ENCODE peak calls at places on chromosomes 1 and 21, in nine cellular contexts. I is stimulated activated CD4-positive, alpha-beta T cell treated with anti-CD3 and anti-CD28 coated beads, TNF-alpha, amount 100 ng/mL, for 1 hour; C is SHP77; L is T-helper 2 cell; T is stimulated activated naive CD4-positive, alpha-beta T cell; G is colonic mucosa; E is endothelial cell; A is CD4-positive, CD25-positive, alpha-beta regulatory T cell; W is AG20443. B is an unnamed sample.
A peak's percentile ranks its signal among the peaks of the same experiment; 100 is the strongest.

GRCh38 chr1:13728104-13728503 is 28.1 kb downstream of the PRDM2 start:
- DNase-seq in I (no peak), C (no peak), L (no peak), T (no peak), G (no peak), E (no peak), A (no peak), W (no peak), B (no peak)

GRCh38 chr1:82969340-82969739 is 1029.6 kb downstream of the TTLL7 start:
- DNase-seq in I (no peak), C (no peak), L (no peak), T (no peak), G (no peak), E (no peak), A (no peak), W (no peak), B (no peak)

GRCh38 chr1:1334835-1335234 is 3.8 kb downstream of the TAS1R3 start:
- DNase-seq in I (no peak), C (no peak), L (no peak), T (no peak), G (no peak), E (peak; percentile 51), A (no peak), W (no peak), B (no peak)

GRCh38 chr1:20059847-20060246 is 10.1 kb upstream of the PLA2G5 start:
- DNase-seq in I (no peak), C (no peak), L (no peak), T (no peak), G (peak; percentile 15), E (no peak), A (no peak), W (no peak), B (no peak)

GRCh38 chr1:32963746-32964460 is 706 bp downstream of the RNF19B start:
- DNase-seq in I (peak; percentile 15), C (peak; percentile 31), L (peak; percentile 30), T (peak; percentile 64), G (peak; percentile 70), E (peak; percentile 57), A (peak; percentile 79), W (peak; percentile 73), B (peak; percentile 36)

GRCh38 chr1:14748977-14749376 is 150.5 kb downstream of the KAZN start:
- DNase-seq in I (no peak), C (no peak), L (no peak), T (no peak), G (no peak), E (no peak), A (no peak), W (no peak), B (no peak)

GRCh38 chr1:155794605-155795265 is 62.3 kb downstream of the GON4L start:
- DNase-seq in I (no peak), C (peak; percentile 56), L (no peak), T (no peak), G (no peak), E (no peak), A (no peak), W (no peak), B (no peak)

GRCh38 chr1:10471411-10472219 is 714 bp downstream of the DFFA start:
- DNase-seq in I (no peak), C (no peak), L (no peak), T (no peak), G (no peak), E (peak; percentile 51), A (no peak), W (no peak), B (no peak)

GRCh38 chr1:171585715-171586114 is 36.3 kb upstream of the MYOCOS start:
- DNase-seq in I (no peak), C (no peak), L (no peak), T (no peak), G (no peak), E (no peak), A (no peak), W (no peak), B (no peak)

GRCh38 chr1:187264995-187265602 is 436.4 kb downstream of the PLA2G4A start:
- DNase-seq in I (no peak), C (peak; percentile 61), L (no peak), T (no peak), G (no peak), E (peak; percentile 42), A (peak; percentile 1), W (no peak), B (no peak)

GRCh38 chr21:32410916-32411315 is 1.6 kb upstream of the EVA1C start:
- DNase-seq in I (no peak), C (no peak), L (no peak), T (no peak), G (no peak), E (no peak), A (no peak), W (no peak), B (no peak)

GRCh38 chr1:171833091-171833822 is 8.0 kb upstream of the DNM3 start:
- DNase-seq in I (no peak), C (no peak), L (no peak), T (no peak), G (no peak), E (no peak), A (no peak), W (peak; percentile 35), B (no peak)

GRCh38 chr1:89581859-89582258 is 51.1 kb upstream of the LRRC8C start:
- DNase-seq in I (no peak), C (no peak), L (no peak), T (no peak), G (no peak), E (no peak), A (no peak), W (no peak), B (no peak)

GRCh38 chr1:240114222-240114621 is 22.5 kb downstream of the FMN2 start:
- DNase-seq in I (no peak), C (no peak), L (no peak), T (no peak), G (no peak), E (no peak), A (no peak), W (no peak), B (no peak)

GRCh38 chr1:52579415-52579814 is 22.8 kb upstream of the GPX7 start:
- DNase-seq in I (no peak), C (no peak), L (no peak), T (no peak), G (no peak), E (no peak), A (no peak), W (no peak), B (no peak)

GRCh38 chr21:35063428-35064172 is 14.5 kb upstream of the RUNX1 start:
- DNase-seq in I (no peak), C (no peak), L (no peak), T (no peak), G (no peak), E (no peak), A (no peak), W (no peak), B (no peak)

GRCh38 chr1:232704694-232705680 is 75.1 kb upstream of the SIPA1L2 start:
- DNase-seq in I (no peak), C (no peak), L (no peak), T (no peak), G (peak; percentile 58), E (no peak), A (no peak), W (peak; percentile 85), B (no peak)

GRCh38 chr1:19644422-19644760 is 280 bp downstream of the NBL1 start:
- DNase-seq in I (no peak), C (no peak), L (no peak), T (no peak), G (no peak), E (no peak), A (no peak), W (no peak), B (peak; percentile 53)

GRCh38 chr1:78155121-78155520 is 109.4 kb downstream of the GIPC2 start:
- DNase-seq in I (no peak), C (no peak), L (no peak), T (no peak), G (no peak), E (no peak), A (no peak), W (no peak), B (no peak)

GRCh38 chr1:10338047-10338446 is 60.8 kb upstream of the PGD start:
- DNase-seq in I (no peak), C (peak; percentile 28), L (no peak), T (no peak), G (peak; percentile 38), E (peak; percentile 53), A (peak; percentile 38), W (peak; percentile 81), B (peak; percentile 44)

GRCh38 chr1:208410409-208410808 is 166.2 kb upstream of the PLXNA2 start:
- DNase-seq in I (no peak), C (no peak), L (no peak), T (no peak), G (no peak), E (no peak), A (no peak), W (no peak), B (no peak)

GRCh38 chr1:162159515-162159914 is 90.0 kb downstream of the NOS1AP start:
- DNase-seq in I (no peak), C (no peak), L (no peak), T (no peak), G (peak; percentile 73), E (no peak), A (no peak), W (no peak), B (no peak)

GRCh38 chr1:160400284-160400645 is at the start of gene VANGL2:
- DNase-seq in I (no peak), C (no peak), L (no peak), T (peak; percentile 24), G (peak; percentile 80), E (peak; percentile 95), A (peak; percentile 34), W (peak; percentile 71), B (peak; percentile 72)

GRCh38 chr1:9890224-9890731 is 19.8 kb downstream of the CTNNBIP1 start:
- DNase-seq in I (no peak), C (no peak), L (no peak), T (no peak), G (no peak), E (no peak), A (no peak), W (peak; percentile 85), B (no peak)

GRCh38 chr1:60281360-60281932 is 207.9 kb upstream of the C1orf87 start:
- DNase-seq in I (no peak), C (peak; percentile 87), L (no peak), T (no peak), G (peak; percentile 68), E (peak; percentile 73), A (peak; percentile 13), W (peak; percentile 79), B (peak; percentile 37)

GRCh38 chr1:162704673-162705424 is 72.6 kb downstream of the DDR2 start:
- DNase-seq in I (no peak), C (no peak), L (no peak), T (no peak), G (no peak), E (no peak), A (no peak), W (no peak), B (no peak)

GRCh38 chr1:95195046-95195445 is 39.0 kb upstream of the RWDD3 start:
- DNase-seq in I (no peak), C (no peak), L (no peak), T (no peak), G (no peak), E (no peak), A (no peak), W (no peak), B (no peak)

GRCh38 chr1:2279210-2279639 is 51.1 kb downstream of the SKI start:
- DNase-seq in I (no peak), C (no peak), L (no peak), T (no peak), G (peak; percentile 48), E (peak; percentile 83), A (no peak), W (peak; percentile 80), B (no peak)

GRCh38 chr21:28229811-28230210 is 762.9 kb downstream of the LTN1 start:
- DNase-seq in I (no peak), C (no peak), L (no peak), T (no peak), G (no peak), E (no peak), A (no peak), W (peak; percentile 38), B (no peak)

GRCh38 chr1:162131405-162132321 is 62.2 kb downstream of the NOS1AP start:
- DNase-seq in I (no peak), C (no peak), L (no peak), T (no peak), G (peak; percentile 32), E (no peak), A (no peak), W (no peak), B (no peak)

GRCh38 chr1:89873757-89874156 is 52.9 kb downstream of the LRRC8D start:
- DNase-seq in I (no peak), C (no peak), L (no peak), T (peak; percentile 12), G (no peak), E (no peak), A (no peak), W (peak; percentile 59), B (no peak)